ENCODE peak calls at places on chromosomes 16 and 17, in four cellular contexts. J is GDM1, S is K562, N is HTR-8/SVneo. B is an unnamed sample.

GRCh38 chr17:77319211-77320031 is 178.7 kb downstream of the SEC14L1 start:
- DNase-seq in N (peak; percentile 92), J (peak; percentile 70), S (peak; percentile 89), B (peak; percentile 78)

GRCh38 chr17:45090711-45091110 is 29.6 kb downstream of the NMT1 start:
- DNase-seq in J (no peak), N (no peak), S (no peak), B (no peak)

GRCh38 chr16:47565454-47565853 is 104.3 kb downstream of the PHKB start:
- DNase-seq in N (peak; percentile 17), J (peak; percentile 60), S (no peak), B (no peak)

GRCh38 chr17:7004398-7005253 is 7.8 kb upstream of the RNASEK start:
- DNase-seq in N (peak; percentile 75), J (peak; percentile 34), S (peak; percentile 43), B (no peak)

GRCh38 chr17:2027528-2028233 is 2.3 kb upstream of the DPH1 start:
- DNase-seq in J (no peak), N (no peak), S (no peak), B (no peak)

GRCh38 chr16:1785846-1786170 is 3.0 kb downstream of the NUBP2 start:
- DNase-seq in N (no peak), S (no peak), J (no peak), B (no peak)

GRCh38 chr16:55809386-55809785 is 23.5 kb downstream of the CES1 start:
- DNase-seq in N (no peak), J (no peak), S (no peak), B (peak; percentile 38)

GRCh38 chr17:33871720-33872535 is 383.2 kb upstream of the CCL2 start:
- DNase-seq in N (no peak), S (peak; percentile 88), J (no peak), B (no peak)

GRCh38 chr16:62738631-62739030 is 702.4 kb upstream of the CDH8 start:
- DNase-seq in S (no peak), N (no peak), J (no peak), B (no peak)

GRCh38 chr16:88669986-88670385 is 7.1 kb upstream of the MVD start:
- DNase-seq in N (no peak), J (no peak), S (no peak), B (no peak)

GRCh38 chr16:67185003-67185865 is 1.5 kb upstream of the MATCAP1 start:
- DNase-seq in J (peak; percentile 44), N (peak; percentile 79), S (peak; percentile 65), B (peak; percentile 96)

GRCh38 chr17:80254396-80255241 is 6.0 kb upstream of the RNF213 start:
- DNase-seq in S (peak; percentile 70), J (peak; percentile 51), N (peak; percentile 89), B (peak; percentile 32)

GRCh38 chr16:31215287-31216115 is 1.4 kb downstream of the PYDC1 start:
- DNase-seq in J (no peak), N (peak; percentile 95), S (peak; percentile 98), B (peak; percentile 92)